ENCODE peak calls at places on chromosome X, in four cellular contexts. One of them, this sample, is unnamed.

GRCh38 chrX:112636951-112637541 is 42.7 kb downstream of the LHFPL1 start:
- DNase-seq in GM20000: no peak
- DNase-seq in astrocyte: peak; percentile 93
- DNase-seq in iPS DF 6.9: no peak
- DNase-seq in this sample: no peak

GRCh38 chrX:78140206-78140605 is 756 bp upstream of the TAF9B start:
- DNase-seq in iPS DF 6.9: no peak
- DNase-seq in astrocyte: no peak
- DNase-seq in GM20000: no peak
- DNase-seq in this sample: no peak

GRCh38 chrX:14032383-14032782 is 2.7 kb upstream of the GEMIN8 start:
- DNase-seq in iPS DF 6.9: peak; percentile 16
- DNase-seq in GM20000: peak; percentile 32
- DNase-seq in astrocyte: no peak
- DNase-seq in this sample: peak; percentile 55

GRCh38 chrX:138287200-138287865 is 424.2 kb downstream of the FGF13 start:
- DNase-seq in astrocyte: no peak
- DNase-seq in iPS DF 6.9: no peak
- DNase-seq in GM20000: no peak
- DNase-seq in this sample: no peak

GRCh38 chrX:150692837-150693781 is at the start of gene MTMR1:
- DNase-seq in iPS DF 6.9: no peak
- DNase-seq in astrocyte: no peak
- DNase-seq in GM20000: peak; percentile 80
- DNase-seq in this sample: peak; percentile 39

GRCh38 chrX:48474127-48474526 is 1.9 kb upstream of the FTSJ1 start:
- DNase-seq in iPS DF 6.9: no peak
- DNase-seq in GM20000: no peak
- DNase-seq in astrocyte: no peak
- DNase-seq in this sample: no peak

GRCh38 chrX:72029473-72030411 is 102.0 kb downstream of the RTL5 start:
- DNase-seq in astrocyte: peak; percentile 91
- DNase-seq in iPS DF 6.9: no peak
- DNase-seq in GM20000: no peak
- DNase-seq in this sample: no peak

GRCh38 chrX:37995428-37995827 is 10.9 kb upstream of the SYTL5 start:
- DNase-seq in astrocyte: no peak
- DNase-seq in GM20000: no peak
- DNase-seq in iPS DF 6.9: no peak
- DNase-seq in this sample: no peak

GRCh38 chrX:69616520-69617203 is 749 bp downstream of the EDA start:
- DNase-seq in astrocyte: no peak
- DNase-seq in GM20000: no peak
- DNase-seq in iPS DF 6.9: no peak
- DNase-seq in this sample: no peak

GRCh38 chrX:66680451-66680850 is 41.6 kb upstream of the EDA2R start:
- DNase-seq in GM20000: no peak
- DNase-seq in iPS DF 6.9: no peak
- DNase-seq in astrocyte: peak; percentile 31
- DNase-seq in this sample: no peak

GRCh38 chrX:9357500-9358139 is 107.2 kb upstream of the TBL1X start:
- DNase-seq in iPS DF 6.9: no peak
- DNase-seq in GM20000: no peak
- DNase-seq in astrocyte: no peak
- DNase-seq in this sample: no peak

This sample was measured in T-helper 1 cell.